ENCODE peak calls at places on chromosomes 12 and 14, in four cellular contexts. C is K562, R is esophagus muscularis mucosa, L is breast epithelium. Y is an unnamed sample.

GRCh38 chr12:108046633-108047032 is 82.5 kb upstream of the WSCD2 start:
- DNase-seq in C (no peak), R (no peak), L (no peak), Y (no peak)

GRCh38 chr12:15163577-15163976 is 57.6 kb downstream of the RERG start:
- DNase-seq in C (no peak), R (no peak), L (no peak), Y (no peak)

GRCh38 chr12:10719482-10719881 is 3.6 kb downstream of the YBX3 start:
- DNase-seq in C (no peak), R (no peak), L (no peak), Y (no peak)

GRCh38 chr12:121365416-121366062 is 13.3 kb upstream of the ANAPC5 start:
- DNase-seq in C (peak; percentile 21), R (no peak), L (no peak), Y (no peak)

GRCh38 chr12:49342914-49343731 is 3.6 kb upstream of the DNAJC22 start:
- DNase-seq in C (peak; percentile 27), R (no peak), L (no peak), Y (no peak)

GRCh38 chr12:130423136-130423535 is 85.4 kb downstream of the PIWIL1 start:
- DNase-seq in C (no peak), R (no peak), L (no peak), Y (peak; percentile 12)

GRCh38 chr14:24192933-24193332 is 2.3 kb downstream of the TM9SF1 start:
- DNase-seq in C (no peak), R (no peak), L (no peak), Y (no peak)

GRCh38 chr14:73610692-73611091 is 1.6 kb upstream of the ACOT6 start:
- DNase-seq in C (no peak), R (no peak), L (no peak), Y (no peak)

GRCh38 chr12:10069099-10069498 is 29.7 kb downstream of the CLEC1A start:
- DNase-seq in C (no peak), R (no peak), L (no peak), Y (no peak)

GRCh38 chr14:101600891-101601602 is 39.8 kb downstream of the DIO3 start:
- DNase-seq in C (no peak), R (peak; percentile 42), L (no peak), Y (peak; percentile 3)

GRCh38 chr12:108459106-108459505 is 56.0 kb upstream of the FICD start:
- DNase-seq in C (no peak), R (no peak), L (no peak), Y (no peak)

GRCh38 chr12:94209240-94209639 is 60.9 kb downstream of the PLXNC1 start:
- DNase-seq in C (no peak), R (no peak), L (no peak), Y (no peak)

GRCh38 chr12:94211011-94211410 is 62.6 kb downstream of the PLXNC1 start:
- DNase-seq in C (no peak), R (no peak), L (no peak), Y (no peak)

GRCh38 chr12:94206886-94207285 is 58.5 kb downstream of the PLXNC1 start:
- DNase-seq in C (no peak), R (no peak), L (no peak), Y (no peak)

GRCh38 chr12:94207467-94208432 is 59.4 kb downstream of the PLXNC1 start:
- DNase-seq in C (no peak), R (no peak), L (no peak), Y (no peak)

GRCh38 chr12:94208433-94208921 is 60.1 kb downstream of the PLXNC1 start:
- DNase-seq in C (no peak), R (no peak), L (no peak), Y (no peak)
- TF ChIP-seq POLR2A in C (no peak), R (no peak), L (no peak), Y (no peak)

GRCh38 chr12:56635539-56636117 is 5.5 kb upstream of the BAZ2A start:
- DNase-seq in C (no peak), R (no peak), L (no peak), Y (no peak)

GRCh38 chr12:56636118-56636674 is 6.1 kb upstream of the BAZ2A start:
- DNase-seq in C (peak; percentile 71), R (peak; percentile 99), L (peak; percentile 95), Y (peak; percentile 94)

GRCh38 chr12:56633465-56634241 is 3.5 kb upstream of the BAZ2A start:
- DNase-seq in C (no peak), R (no peak), L (no peak), Y (peak; percentile 53)

GRCh38 chr12:56634242-56634836 is 4.2 kb upstream of the BAZ2A start:
- DNase-seq in C (peak; percentile 77), R (no peak), L (peak; percentile 76), Y (peak; percentile 91)

DNA sequence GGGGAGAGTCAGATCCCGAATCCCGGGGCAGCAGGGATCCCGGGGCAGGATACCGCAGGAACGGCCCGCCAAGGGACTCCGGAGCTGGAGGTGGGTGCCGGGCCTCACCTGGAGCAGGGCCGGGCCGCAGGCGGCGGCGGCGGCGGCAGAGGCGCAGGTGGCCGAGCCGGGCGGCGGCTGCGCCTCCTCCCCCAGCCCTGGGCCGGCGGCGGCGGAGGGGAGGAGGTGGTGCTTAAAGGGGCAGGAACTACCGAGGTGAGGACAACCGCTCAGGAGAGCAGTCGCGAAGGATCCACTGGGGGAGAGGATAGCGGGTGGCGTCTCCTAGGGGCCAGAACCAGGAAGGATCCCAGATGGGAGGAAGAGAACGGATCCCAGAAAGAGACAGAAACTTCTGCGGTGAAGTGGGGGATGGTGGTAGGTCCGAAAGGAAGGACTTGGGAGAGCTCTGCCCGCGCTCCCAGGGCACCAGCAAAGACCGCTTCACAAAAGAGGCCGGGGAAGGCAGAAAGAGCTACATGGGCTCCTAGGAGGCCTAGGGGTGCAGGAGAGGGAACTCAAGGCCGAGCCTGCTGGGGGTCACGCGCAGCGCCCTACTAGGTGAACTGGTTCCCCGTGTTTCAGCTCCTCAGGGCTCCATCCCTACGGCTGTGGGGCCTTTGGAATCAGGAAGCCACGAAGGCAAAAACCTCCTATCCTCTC is 4.9 kb upstream of the BAZ2A start:
- DNase-seq in C (peak; percentile 76), R (peak; percentile 93), L (peak; percentile 85), Y (peak; percentile 77)
- TF ChIP-seq CTCF in C (peak; percentile 80), R (peak; percentile 52), L (peak; percentile 50), Y (no peak)

GRCh38 chr14:22982477-22983245 is at the start of gene AJUBA:
- DNase-seq in C (peak; percentile 95), R (peak; percentile 95), L (peak; percentile 85), Y (peak; percentile 96)

GRCh38 chr14:22980672-22981089 is 1.7 kb downstream of the AJUBA start:
- DNase-seq in C (no peak), R (no peak), L (peak; percentile 73), Y (peak; percentile 25)

GRCh38 chr14:22979748-22980392 is 2.5 kb downstream of the AJUBA start:
- DNase-seq in C (no peak), R (no peak), L (no peak), Y (no peak)

GRCh38 chr14:22982013-22982476 is 306 bp downstream of the AJUBA start:
- DNase-seq in C (no peak), R (no peak), L (no peak), Y (no peak)

DNA sequence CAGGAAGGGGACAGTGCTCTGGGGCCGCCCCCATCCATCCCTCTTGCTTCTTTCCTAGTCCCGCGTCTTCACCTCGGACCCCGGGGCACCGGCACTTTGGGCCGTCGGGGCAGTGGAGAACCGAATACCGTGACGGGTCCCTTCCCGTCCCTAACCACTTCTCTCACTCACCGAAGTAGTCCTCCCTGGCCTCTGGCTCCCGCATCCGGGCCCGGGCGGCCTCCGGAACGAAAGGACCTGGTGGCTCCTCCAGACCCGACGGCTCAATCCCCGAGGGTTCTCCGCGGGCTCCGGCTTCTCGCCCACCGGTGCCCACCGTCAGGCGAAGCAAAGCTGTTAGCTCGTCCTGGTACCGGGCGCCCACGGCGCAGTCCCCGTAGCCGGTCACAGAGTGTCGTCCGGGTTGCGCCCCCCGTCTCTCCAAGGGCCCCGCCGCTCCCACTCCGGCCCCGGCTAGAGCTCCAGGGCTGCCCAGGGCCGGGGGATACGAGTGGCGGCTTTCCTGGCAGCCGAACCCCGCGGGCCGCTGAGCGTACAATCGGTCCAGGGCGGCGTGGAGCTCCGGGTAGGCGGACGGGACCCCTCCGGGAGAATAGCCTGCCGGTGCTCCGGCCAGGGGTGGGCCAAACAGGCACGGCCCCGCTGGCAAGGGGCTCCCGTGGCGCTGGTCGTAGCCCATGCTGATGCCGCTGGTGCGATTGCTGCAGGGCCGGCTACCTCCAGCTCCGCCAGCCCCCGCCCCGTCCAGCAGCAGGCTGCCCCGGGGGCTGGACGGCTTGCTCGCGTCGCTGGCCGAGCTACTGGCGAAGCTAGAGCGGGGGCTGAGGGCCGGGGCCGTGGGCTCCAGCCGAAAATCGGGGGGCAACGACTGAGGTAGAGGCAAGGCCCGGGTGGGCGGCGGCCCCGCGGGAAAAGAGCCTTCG is 1.0 kb downstream of the AJUBA start:
- DNase-seq in C (no peak), R (no peak), L (no peak), Y (no peak)
- TF ChIP-seq POLR2A in C (no peak), R (no peak), L (no peak), Y (no peak)

GRCh38 chr14:65853407-65853955 is 441.0 kb downstream of the FUT8 start:
- DNase-seq in C (no peak), R (no peak), L (no peak), Y (peak; percentile 13)
- TF ChIP-seq CTCF in C (no peak), R (no peak), L (no peak), Y (no peak)